ENCODE peak calls at places on chromosomes 3 and 15, in five cellular contexts. P, Q, V, W and D are unnamed samples.

GRCh38 chr3:159877924-159878323 is 110.7 kb upstream of the IL12A start:
- DNase-seq in P (no peak), Q (no peak), V (peak), W (no peak), D (no peak)

GRCh38 chr3:62144482-62144881 is 228.9 kb downstream of the FEZF2 start:
- DNase-seq in P (no peak), Q (no peak), V (no peak), W (no peak), D (no peak)

GRCh38 chr3:56724580-56725142 is 41.6 kb upstream of the TASOR start:
- DNase-seq in P (no peak), Q (no peak), V (no peak), W (no peak), D (no peak)

GRCh38 chr3:194352631-194353290 is 1.6 kb upstream of the CPN2 start:
- DNase-seq in P (no peak), Q (no peak), V (no peak), W (no peak), D (no peak)

GRCh38 chr3:145522893-145523651 is 637.9 kb downstream of the PLOD2 start:
- DNase-seq in P (no peak), Q (no peak), V (no peak), W (no peak), D (no peak)

GRCh38 chr3:184238246-184238818 is 8.9 kb downstream of the VWA5B2 start:
- DNase-seq in P (no peak), Q (no peak), V (no peak), W (no peak), D (no peak)

GRCh38 chr15:70748281-70748747 is 15.0 kb downstream of the UACA start:
- DNase-seq in P (no peak), Q (no peak), V (no peak), W (no peak), D (no peak)

GRCh38 chr15:41952003-41952563 is 20.3 kb downstream of the EHD4 start:
- DNase-seq in P (no peak), Q (no peak), V (no peak), W (no peak), D (no peak)

GRCh38 chr3:194871864-194872668 is 186.4 kb downstream of the FAM43A start:
- DNase-seq in P (no peak), Q (no peak), V (peak), W (no peak), D (peak)

GRCh38 chr3:196246612-196247308 is 30.4 kb downstream of the SLC51A start:
- DNase-seq in P (no peak), Q (peak), V (peak), W (no peak), D (peak)

GRCh38 chr3:10557783-10558373 is 52.5 kb upstream of the ATP2B2 start:
- DNase-seq in P (peak), Q (peak), V (peak), W (peak), D (peak)

GRCh38 chr15:71149645-71150557 is 34.6 kb downstream of the THSD4 start:
- DNase-seq in P (no peak), Q (no peak), V (no peak), W (no peak), D (no peak)

GRCh38 chr3:187076297-187076696 is 63.0 kb downstream of the RPL39L start:
- DNase-seq in P (no peak), Q (no peak), V (no peak), W (no peak), D (no peak)

DNA sequence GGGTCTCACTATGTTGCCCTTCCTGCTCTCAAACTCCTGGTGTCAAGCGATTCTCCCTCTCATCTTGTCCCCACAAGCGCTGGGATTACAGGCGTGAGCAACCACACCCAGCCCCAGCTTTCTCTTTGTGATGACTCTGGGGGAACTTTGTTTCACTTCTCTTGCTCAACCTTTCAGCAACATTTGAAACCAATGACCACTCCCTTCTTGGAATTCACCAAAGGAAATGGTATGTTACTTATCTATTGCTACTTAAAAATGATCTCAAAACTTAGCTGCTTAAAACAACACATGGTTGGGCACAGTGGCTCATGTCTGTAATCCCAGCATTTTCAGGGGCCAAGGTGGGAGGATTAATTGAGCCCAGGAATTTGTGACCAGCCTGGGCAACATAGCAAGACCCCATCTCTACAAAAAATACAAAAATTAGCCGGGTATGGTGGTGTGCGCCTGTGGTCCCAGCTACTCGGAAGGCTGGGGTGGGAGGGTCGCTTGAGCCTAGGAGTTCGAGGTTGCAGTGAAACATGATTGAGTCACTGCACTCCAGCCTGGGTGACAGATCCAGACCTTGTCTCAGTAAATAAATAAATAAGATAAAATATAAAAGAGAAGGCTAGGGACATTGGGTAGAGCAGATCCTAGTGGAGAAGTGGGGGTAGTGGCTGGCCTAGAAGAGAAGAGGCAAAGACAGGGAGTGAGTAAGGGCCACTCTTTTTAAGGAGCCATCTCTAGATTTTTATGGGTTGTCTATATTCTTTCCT is 10.3 kb upstream of the COPG1 start:
- DNase-seq in P (no peak), Q (no peak), V (no peak), W (no peak), D (no peak)
- TF ChIP-seq CTCF in P (peak), Q (no peak), V (no peak), W (peak), D (peak)

DNA sequence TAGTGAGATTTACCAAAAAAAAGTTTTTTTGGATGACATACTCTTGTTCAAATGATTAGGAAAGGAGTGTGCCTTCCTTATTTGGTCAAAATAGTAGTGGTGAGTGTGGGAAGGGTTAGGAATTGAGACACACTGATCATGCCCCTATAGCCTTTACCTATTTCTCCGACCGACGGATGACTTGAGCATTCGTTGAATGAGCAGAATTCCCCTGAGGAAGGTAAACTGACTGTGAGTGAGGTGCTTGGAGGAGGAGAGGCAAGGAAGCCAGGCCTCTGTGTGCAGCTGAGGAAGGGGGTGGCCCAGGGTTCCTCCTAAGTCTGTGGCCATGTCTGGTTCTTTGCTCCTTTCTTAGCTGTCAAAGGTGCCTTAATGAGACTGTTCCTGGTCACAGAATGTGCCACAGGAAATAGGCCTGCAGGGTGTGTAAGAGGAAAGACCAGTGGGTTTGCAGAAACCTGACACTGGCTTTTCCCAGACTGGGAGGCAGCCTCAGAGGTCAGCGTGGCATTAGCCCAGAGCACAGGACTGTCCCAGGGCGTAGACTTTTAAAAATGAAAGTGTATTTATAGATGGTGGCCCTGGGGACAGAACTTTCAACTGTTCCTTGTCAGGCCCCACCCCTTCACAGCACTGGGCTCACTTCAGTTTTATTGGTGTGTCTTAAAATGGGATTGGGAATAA is 307.7 kb upstream of the C2CD4B start:
- DNase-seq in P (no peak), Q (no peak), V (no peak), W (no peak), D (no peak)
- TF ChIP-seq CTCF in P (no peak), Q (no peak), V (no peak), W (no peak), D (no peak)

GRCh38 chr15:98649621-98649995 is 1.3 kb downstream of the IGF1R start:
- DNase-seq in P (peak), Q (no peak), V (no peak), W (no peak), D (no peak)
- TF ChIP-seq CTCF in P (peak), Q (peak), V (peak), W (no peak), D (peak)

GRCh38 chr15:69081310-69082004 is 67.0 kb downstream of the NOX5 start:
- DNase-seq in P (no peak), Q (no peak), V (peak), W (peak), D (peak)
- TF ChIP-seq CTCF in P (no peak), Q (no peak), V (no peak), W (no peak), D (no peak)

DNA sequence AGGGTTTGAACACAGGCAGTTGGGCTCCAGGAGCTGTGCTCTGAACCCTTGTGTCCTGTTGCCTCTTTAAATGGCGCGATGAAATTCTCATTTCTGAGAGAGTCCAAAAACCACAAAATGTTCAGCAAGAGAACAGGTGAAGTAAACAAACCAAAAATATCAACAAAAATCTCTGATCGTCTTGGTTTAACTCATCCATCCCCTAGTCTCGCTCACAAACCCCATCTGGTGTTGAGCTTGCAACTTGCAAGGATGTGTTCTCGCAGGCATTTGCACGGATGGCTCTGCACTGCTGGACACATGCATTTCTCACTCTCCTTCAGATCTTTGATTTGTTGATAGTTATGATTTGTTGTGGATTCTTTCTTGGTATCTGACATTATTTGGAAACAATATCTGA is 31.1 kb downstream of the FAH start:
- DNase-seq in P (no peak), Q (no peak), V (no peak), W (no peak), D (no peak)
- TF ChIP-seq CTCF in P (peak), Q (peak), V (peak), W (peak), D (peak)

GRCh38 chr3:38297947-38298711 is 16.0 kb downstream of the SLC22A14 start:
- DNase-seq in P (no peak), Q (peak), V (peak), W (peak), D (peak)
- TF ChIP-seq CTCF in P (peak), Q (peak), V (peak), W (peak), D (peak)